ENCODE peak calls at places on chromosomes 16 and 17, in four cellular contexts. Q, H, Y and B are unnamed samples.

GRCh38 chr16:22739077-22739476 is 74.9 kb upstream of the HS3ST2 start:
- DNase-seq in Q (no peak), H (no peak), Y (no peak), B (no peak)

GRCh38 chr16:53773881-53774280 is 69.9 kb downstream of the FTO start:
- DNase-seq in H (no peak), Y (peak; percentile 61), Q (no peak), B (no peak)

GRCh38 chr17:33730131-33730530 is 437.0 kb upstream of the ASIC2 start:
- DNase-seq in Y (no peak), H (no peak), Q (no peak), B (no peak)

GRCh38 chr17:34644941-34645550 is 65.7 kb downstream of the TMEM132E start:
- DNase-seq in Y (no peak), Q (no peak), H (no peak), B (no peak)

GRCh38 chr17:78591263-78591671 is 14.1 kb upstream of the DNAH17 start:
- DNase-seq in Y (no peak), Q (no peak), H (no peak), B (no peak)

GRCh38 chr16:12881182-12881581 is 20.2 kb upstream of the SHISA9 start:
- DNase-seq in Y (no peak), Q (no peak), H (no peak), B (no peak)

GRCh38 chr17:8746501-8747236 is 2.0 kb upstream of the CCDC42 start:
- DNase-seq in Q (no peak), Y (peak; percentile 45), H (no peak), B (no peak)

GRCh38 chr17:51702963-51703362 is 442.6 kb downstream of the UTP18 start:
- DNase-seq in H (no peak), Q (no peak), Y (no peak), B (no peak)

GRCh38 chr16:11418506-11418905 is 73.2 kb downstream of the RMI2 start:
- DNase-seq in Y (peak; percentile 51), H (no peak), Q (no peak), B (no peak)

GRCh38 chr17:16980813-16981731 is 9.2 kb upstream of the TNFRSF13B start:
- DNase-seq in H (no peak), Y (no peak), Q (no peak), B (no peak)